ENCODE peak calls at places on chromosome 20, in nine cellular contexts. S, M, V, K, W, N, Z, B and H are unnamed samples.

GRCh38 chr20:45991616-45992015 is 17.1 kb upstream of the MMP9 start:
- DNase-seq in S (no peak), M (no peak), V (no peak), K (no peak), W (no peak), N (no peak), Z (no peak), B (no peak), H (no peak)

GRCh38 chr20:14921546-14921945 is 584.1 kb upstream of the FLRT3 start:
- DNase-seq in S (no peak), M (peak; percentile 73), V (no peak), K (no peak), W (no peak), N (no peak), Z (no peak), B (no peak), H (no peak)

GRCh38 chr20:25360631-25361286 is 29.9 kb downstream of the ABHD12 start:
- DNase-seq in S (peak; percentile 17), M (peak; percentile 33), V (no peak), K (no peak), W (no peak), N (no peak), Z (no peak), B (no peak), H (no peak)

GRCh38 chr20:24379116-24379927 is 90.1 kb upstream of the SYNDIG1 start:
- DNase-seq in S (peak; percentile 95), M (peak; percentile 69), V (peak; percentile 2), K (no peak), W (no peak), N (no peak), Z (no peak), B (no peak), H (no peak)

GRCh38 chr20:38301283-38301682 is 2.7 kb upstream of the BPI start:
- DNase-seq in S (no peak), M (no peak), V (no peak), K (no peak), W (no peak), N (no peak), Z (no peak), B (no peak), H (no peak)

GRCh38 chr20:33866398-33867079 is 55.4 kb downstream of the CHMP4B start:
- DNase-seq in S (no peak), M (no peak), V (no peak), K (no peak), W (no peak), N (no peak), Z (no peak), B (no peak), H (no peak)

GRCh38 chr20:44228465-44229258 is 18.1 kb upstream of the OSER1 start:
- DNase-seq in S (no peak), M (no peak), V (no peak), K (no peak), W (no peak), N (no peak), Z (no peak), B (no peak), H (no peak)

GRCh38 chr20:33311011-33311410 is 28.0 kb downstream of the BPIFB1 start:
- DNase-seq in S (no peak), M (no peak), V (no peak), K (no peak), W (no peak), N (no peak), Z (no peak), B (no peak), H (no peak)

GRCh38 chr20:38091447-38092216 is 58.1 kb downstream of the RPRD1B start:
- DNase-seq in S (no peak), M (peak; percentile 48), V (no peak), K (no peak), W (peak; percentile 11), N (no peak), Z (no peak), B (no peak), H (peak; percentile 49)

GRCh38 chr20:44324343-44324742 is 12.5 kb upstream of the R3HDML start:
- DNase-seq in S (no peak), M (no peak), V (no peak), K (no peak), W (no peak), N (no peak), Z (no peak), B (no peak), H (no peak)

GRCh38 chr20:20367681-20368413 is at the start of gene INSM1:
- DNase-seq in S (no peak), M (no peak), V (no peak), K (no peak), W (no peak), N (no peak), Z (no peak), B (no peak), H (no peak)

GRCh38 chr20:36775826-36776225 is 2.3 kb upstream of the DSN1 start:
- DNase-seq in S (no peak), M (no peak), V (no peak), K (no peak), W (no peak), N (no peak), Z (no peak), B (no peak), H (no peak)

GRCh38 chr20:24782221-24782620 is 166.8 kb upstream of the CST7 start:
- DNase-seq in S (no peak), M (no peak), V (no peak), K (no peak), W (no peak), N (no peak), Z (no peak), B (no peak), H (no peak)

GRCh38 chr20:24617757-24618450 is 148.5 kb downstream of the SYNDIG1 start:
- DNase-seq in S (no peak), M (no peak), V (no peak), K (no peak), W (no peak), N (no peak), Z (no peak), B (no peak), H (no peak)

GRCh38 chr20:36085686-36086267 is 68.8 kb upstream of the EPB41L1 start:
- DNase-seq in S (peak; percentile 56), M (peak; percentile 56), V (no peak), K (peak; percentile 84), W (no peak), N (peak; percentile 62), Z (no peak), B (no peak), H (no peak)

GRCh38 chr20:25399038-25399430 is 8.4 kb upstream of the ABHD12 start:
- DNase-seq in S (peak; percentile 90), M (peak; percentile 89), V (peak; percentile 59), K (peak; percentile 68), W (peak; percentile 61), N (peak; percentile 57), Z (peak; percentile 80), B (peak; percentile 28), H (no peak)

GRCh38 chr20:41387433-41387832 is 20.8 kb upstream of the EMILIN3 start:
- DNase-seq in S (no peak), M (no peak), V (no peak), K (no peak), W (no peak), N (no peak), Z (no peak), B (no peak), H (no peak)

GRCh38 chr20:23082846-23083552 is 3.1 kb downstream of the CD93 start:
- DNase-seq in S (no peak), M (no peak), V (no peak), K (no peak), W (no peak), N (no peak), Z (no peak), B (no peak), H (no peak)

GRCh38 chr20:1489328-1489727 is 1.9 kb downstream of the SIRPB2 start:
- DNase-seq in S (no peak), M (no peak), V (no peak), K (no peak), W (no peak), N (no peak), Z (no peak), B (no peak), H (no peak)
- H3K4me3 ChIP-seq in S (no peak overlapping the region), M (no peak overlapping the region), V (no peak overlapping the region), K (no peak overlapping the region), W (no peak overlapping the region), N (no peak overlapping the region), Z (no peak overlapping the region), B (no peak overlapping the region), H (no peak overlapping the region)

DNA sequence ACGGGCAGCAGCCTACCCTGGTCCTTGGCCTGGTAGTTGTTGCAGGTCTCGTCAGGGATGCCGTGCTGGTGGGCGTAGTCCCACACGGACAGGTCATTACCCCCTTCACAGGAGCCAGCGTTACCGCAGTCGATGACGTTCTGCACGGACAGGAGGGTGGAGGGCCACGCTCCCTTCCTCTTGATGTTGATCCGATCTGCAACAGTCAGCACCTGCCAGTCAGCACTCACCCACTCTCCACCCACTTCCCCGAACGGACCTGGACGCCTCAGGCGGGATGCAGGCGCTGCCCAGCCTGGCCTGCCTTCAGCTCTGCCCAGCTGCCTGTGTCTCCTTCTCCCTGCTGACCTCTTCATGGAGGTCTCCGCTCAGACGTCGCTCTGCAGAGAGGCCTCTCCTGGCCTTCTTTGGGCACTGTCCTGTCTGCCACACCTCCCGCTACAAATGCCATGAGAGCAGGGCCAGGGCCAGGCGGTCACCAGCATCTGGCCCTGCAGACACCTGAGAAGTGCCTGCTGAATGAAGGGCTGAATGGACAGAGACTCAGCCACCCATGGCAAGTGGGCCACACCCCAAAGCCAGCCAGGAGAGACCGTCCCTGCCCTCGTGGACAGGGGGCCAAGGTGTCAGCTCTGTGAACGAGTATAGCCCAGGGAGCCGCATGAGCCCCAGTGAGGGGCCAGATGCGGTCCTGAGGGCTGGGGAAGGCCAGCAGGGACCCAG is 5.4 kb downstream of the CTSZ start:
- DNase-seq in S (no peak), M (no peak), V (no peak), K (no peak), W (no peak), N (no peak), Z (no peak), B (no peak), H (no peak)
- H3K4me3 ChIP-seq in S (no peak overlapping the region), M (no peak overlapping the region), V (no peak overlapping the region), K (no peak overlapping the region), W (no peak overlapping the region), N (no peak overlapping the region), Z (no peak overlapping the region), B (no peak overlapping the region), H (no peak overlapping the region)

DNA sequence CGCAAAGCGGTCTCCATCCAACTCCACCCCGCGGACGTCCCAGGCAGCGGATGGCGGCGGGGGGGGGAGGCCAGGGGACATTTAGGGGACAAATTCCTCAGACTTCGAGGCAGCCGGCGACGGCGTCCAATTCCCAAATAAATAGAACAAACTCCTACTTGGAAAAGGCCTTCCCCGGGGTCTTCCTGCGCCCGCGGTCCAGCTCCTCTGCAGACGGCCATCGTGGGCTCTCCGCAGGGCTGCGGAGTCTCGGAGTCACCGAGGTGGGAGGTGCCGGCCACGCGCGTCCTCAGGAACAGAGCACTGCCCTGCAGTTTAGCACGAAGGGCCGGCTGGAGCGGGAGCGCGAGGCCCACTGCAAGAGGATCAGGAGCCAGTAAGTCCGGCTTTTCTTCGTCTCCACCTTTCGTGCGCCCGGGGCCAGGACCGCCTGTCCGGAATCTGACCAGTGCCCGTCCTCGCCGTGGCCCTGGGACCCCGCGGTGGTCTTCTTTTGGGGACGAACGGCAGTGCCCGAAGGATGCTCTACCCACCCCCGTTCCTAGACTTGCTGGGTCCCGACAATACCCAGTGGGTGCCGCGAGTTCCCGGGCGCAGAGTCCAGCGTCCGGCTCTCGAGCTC is 1.4 kb downstream of the BHLHE23 start:
- DNase-seq in S (no peak), M (no peak), V (no peak), K (no peak), W (no peak), N (no peak), Z (no peak), B (no peak), H (no peak)
- H3K4me3 ChIP-seq in S (no peak overlapping the region), M (no peak overlapping the region), V (no peak overlapping the region), K (no peak overlapping the region), W (no peak overlapping the region), N (no peak overlapping the region), Z (no peak overlapping the region), B (no peak overlapping the region), H (no peak overlapping the region)

GRCh38 chr20:10536531-10536930 is 101.4 kb downstream of the SLX4IP start:
- DNase-seq in S (peak; percentile 64), M (peak; percentile 80), V (no peak), K (no peak), W (peak; percentile 15), N (no peak), Z (no peak), B (no peak), H (no peak)
- H3K4me3 ChIP-seq in S (no peak overlapping the region), M (no peak overlapping the region), V (no peak overlapping the region), K (no peak overlapping the region), W (no peak overlapping the region), N (no peak overlapping the region), Z (no peak overlapping the region), B (no peak overlapping the region), H (no peak overlapping the region)